ENCODE peak calls at places on chromosomes 12 and 14, in eight cellular contexts. X is AG10803; Z is AG04450; S is WTC11; G is GM12865; E is fibroblast of villous mesenchyme; Y is mammary epithelial cell; T is CD4-positive, alpha-beta T cell. C is an unnamed sample.

GRCh38 chr12:66203820-66204219 is 14.8 kb downstream of the IRAK3 start:
- DNase-seq in G (no peak), Z (no peak), T (no peak), Y (peak), E (no peak), X (no peak), S (no peak), C (no peak)

GRCh38 chr12:121992059-121992879 is 29.4 kb upstream of the BCL7A start:
- DNase-seq in Z (peak), T (peak), S (no peak), Y (peak), X (peak), G (peak), E (peak), C (peak)

GRCh38 chr14:24132061-24132685 is 1.7 kb downstream of the FITM1 start:
- DNase-seq in E (no peak), S (no peak), Y (peak), X (no peak), Z (no peak), G (no peak), T (peak), C (no peak)

GRCh38 chr12:88752183-88752582 is 171.9 kb upstream of the KITLG start:
- DNase-seq in Y (no peak), E (no peak), S (no peak), Z (no peak), T (no peak), X (no peak), G (no peak), C (no peak)

GRCh38 chr14:90402009-90402408 is 5.2 kb downstream of the CALM1 start:
- DNase-seq in Y (no peak), G (no peak), S (no peak), T (no peak), E (no peak), X (no peak), Z (no peak), C (no peak)

GRCh38 chr12:131313635-131314034 is 359.9 kb downstream of the ADGRD1 start:
- DNase-seq in Z (no peak), G (no peak), X (no peak), T (no peak), S (no peak), E (no peak), Y (no peak), C (no peak)

GRCh38 chr14:83798421-83798820 is 1731.5 kb upstream of the FLRT2 start:
- DNase-seq in G (no peak), E (no peak), Z (no peak), X (no peak), T (no peak), Y (no peak), S (no peak), C (no peak)

GRCh38 chr14:101394374-101394773 is 166.9 kb upstream of the DIO3 start:
- DNase-seq in Y (no peak), T (no peak), E (no peak), S (no peak), G (no peak), X (no peak), Z (no peak), C (no peak)

GRCh38 chr14:75993567-75994041 is 8.0 kb downstream of the IFT43 start:
- DNase-seq in Y (no peak), G (peak), E (no peak), Z (no peak), S (no peak), X (no peak), T (no peak), C (no peak)
- TF ChIP-seq CTCF in Y (no peak), G (no peak), E (no peak), Z (no peak), S (no peak), X (no peak), T (no peak), C (no peak)

GRCh38 chr12:11227373-11227772 is 40.6 kb upstream of the TAS2R42 start:
- DNase-seq in Y (no peak), G (no peak), S (no peak), X (peak), T (no peak), Z (no peak), E (no peak), C (no peak)

DNA sequence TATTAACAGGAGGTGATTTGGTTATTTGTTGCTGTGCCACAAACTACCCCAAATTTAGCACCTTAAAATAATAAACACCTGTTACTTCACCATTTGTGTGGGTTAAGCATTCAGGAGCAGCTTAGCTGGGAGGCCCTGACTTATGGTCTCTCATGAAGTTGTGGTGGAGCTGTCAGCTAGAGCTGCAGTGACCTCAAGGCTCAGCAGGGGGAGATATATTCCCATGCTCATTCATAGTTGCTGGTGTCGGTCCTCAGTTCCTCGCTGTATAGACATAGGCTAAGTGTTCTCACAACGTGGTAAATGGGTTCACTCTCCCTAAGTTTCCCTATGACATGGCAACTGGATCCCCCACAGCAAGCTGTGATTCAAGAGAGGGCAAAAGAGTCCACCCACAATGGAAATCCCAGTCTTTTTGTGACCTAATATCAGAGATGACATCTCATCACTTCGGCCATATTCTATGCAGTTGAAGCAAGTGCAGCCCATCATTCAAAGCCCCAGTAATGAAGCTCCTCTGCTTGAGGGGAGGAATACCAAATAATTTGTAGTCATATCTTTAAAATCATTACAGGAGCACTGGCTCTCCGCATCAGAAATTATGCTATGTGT is 41.1 kb downstream of the PRB3 start:
- DNase-seq in Y (peak), G (peak), X (peak), E (peak), T (no peak), S (peak), Z (no peak), C (no peak)
- TF ChIP-seq CTCF in Y (peak), G (peak), X (peak), E (peak), T (peak), S (peak), Z (peak), C (peak)

DNA sequence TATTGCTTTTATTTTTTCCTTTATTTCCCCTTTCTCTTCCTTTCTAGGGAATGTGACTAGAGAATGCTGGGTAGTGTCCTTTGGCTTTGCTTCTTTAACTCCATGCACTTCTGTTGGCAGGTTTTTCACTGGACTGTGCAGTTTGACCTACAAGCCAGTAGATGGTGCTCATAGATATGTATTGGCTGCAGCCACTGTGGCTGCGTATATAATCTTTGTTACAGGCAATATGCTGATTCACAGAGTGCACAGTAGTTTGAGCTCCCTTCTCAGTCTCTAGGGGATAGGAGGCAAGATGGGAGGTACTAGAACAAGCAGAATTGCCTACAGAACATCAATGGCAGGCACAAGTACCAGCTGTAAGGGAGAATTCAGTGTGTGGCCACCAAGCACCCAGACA is 503.5 kb downstream of the LRFN5 start:
- DNase-seq in S (no peak), G (peak), X (peak), E (peak), Z (peak), Y (peak), T (no peak), C (no peak)
- TF ChIP-seq CTCF in S (peak), G (peak), X (peak), E (peak), Z (peak), Y (peak), T (no peak), C (no peak)

DNA sequence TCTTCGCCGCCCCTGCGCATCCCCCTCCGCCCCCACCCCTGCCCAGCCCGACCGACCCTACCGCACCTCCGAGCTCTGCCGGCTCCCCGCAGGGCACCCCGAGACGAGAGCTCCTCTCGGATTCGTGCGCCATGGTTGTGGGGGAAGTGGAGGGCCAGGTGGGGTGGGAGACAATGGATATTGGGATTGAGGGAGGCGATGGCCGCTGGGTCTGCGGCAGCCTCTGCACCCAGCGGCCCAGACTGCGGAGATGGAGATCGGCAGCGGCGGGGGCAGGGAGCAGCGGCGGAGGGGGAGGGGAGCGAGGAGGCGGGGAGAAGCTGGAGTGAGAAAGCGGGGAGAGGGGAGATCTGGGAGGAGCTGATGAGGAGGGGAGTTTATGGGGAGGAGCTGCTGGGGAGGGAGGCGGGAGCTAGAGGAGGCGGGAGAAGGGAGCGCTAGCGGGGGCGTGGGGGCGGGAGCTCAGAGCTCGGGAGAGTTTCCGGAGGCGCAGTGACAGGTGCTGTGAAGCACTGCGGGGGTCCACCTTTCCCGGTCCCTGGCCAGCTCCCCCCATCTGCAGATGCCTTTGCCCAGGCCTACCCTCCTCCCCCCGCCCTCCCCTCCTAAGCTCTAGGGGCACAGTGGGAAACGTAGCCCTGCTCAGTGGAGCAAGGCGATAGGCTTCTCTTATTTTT is at the start of gene SALL2:
- DNase-seq in G (peak), Z (peak), X (peak), Y (no peak), E (peak), S (peak), T (peak), C (no peak)
- TF ChIP-seq CTCF in G (no peak), Z (no peak), X (no peak), Y (no peak), E (no peak), S (no peak), T (no peak), C (no peak)

GRCh38 chr12:17079251-17079909 is 473.4 kb upstream of the LMO3 start:
- DNase-seq in Y (no peak), Z (no peak), G (no peak), E (no peak), T (no peak), X (no peak), S (no peak), C (no peak)
- TF ChIP-seq CTCF in Y (no peak), Z (no peak), G (no peak), E (no peak), T (no peak), X (no peak), S (no peak), C (no peak)

GRCh38 chr12:40157307-40157706 is 51.4 kb upstream of the SLC2A13 start:
- DNase-seq in Y (no peak), X (no peak), T (no peak), G (no peak), S (no peak), E (no peak), Z (no peak), C (no peak)
- TF ChIP-seq CTCF in Y (no peak), X (no peak), T (no peak), G (no peak), S (no peak), E (no peak), Z (no peak), C (no peak)

GRCh38 chr12:51822261-51822616 is 26.3 kb downstream of the FIGNL2 start:
- DNase-seq in Y (no peak), Z (no peak), T (no peak), X (no peak), G (no peak), E (no peak), S (no peak), C (no peak)

GRCh38 chr12:51819851-51820720 is 28.4 kb downstream of the FIGNL2 start:
- DNase-seq in X (peak), T (no peak), S (no peak), G (peak), E (peak), Y (no peak), Z (no peak), C (no peak)

GRCh38 chr12:51822956-51823355 is 25.6 kb downstream of the FIGNL2 start:
- DNase-seq in G (no peak), E (no peak), Z (no peak), T (no peak), X (no peak), S (no peak), Y (no peak), C (no peak)

GRCh38 chr12:51821423-51822260 is 26.9 kb downstream of the FIGNL2 start:
- DNase-seq in E (no peak), T (peak), Z (no peak), G (no peak), X (no peak), S (peak), Y (no peak), C (no peak)

GRCh38 chr12:51820721-51821422 is 27.6 kb downstream of the FIGNL2 start:
- DNase-seq in X (peak), Y (no peak), G (peak), Z (peak), S (peak), E (peak), T (peak), C (no peak)
- TF ChIP-seq CTCF in X (no peak), Y (no peak), G (peak), Z (peak), S (no peak), E (peak), T (peak), C (peak)

C was measured in CD14-positive monocyte.